ENCODE peak calls at places on chromosome 5, in five cellular contexts. H is lung, J is A549, A is RWPE2, I is tibial artery. N is an unnamed sample. For H3K9me3 and H3K4me1, the result is how much of the 10 kb centered on the place peaks cover.

GRCh38 chr5:19790811-19791466 is 197.1 kb downstream of the CDH18 start:
- DNase-seq in H (no peak), J (no peak), A (no peak), I (no peak), N (no peak)

GRCh38 chr5:139387611-139388197 is 2.0 kb downstream of the MZB1 start:
- DNase-seq in H (no peak), J (no peak), A (no peak), I (no peak), N (no peak)

GRCh38 chr5:163964650-163965049 is 459.2 kb downstream of the MAT2B start:
- DNase-seq in H (no peak), J (no peak), A (no peak), I (no peak), N (no peak)

GRCh38 chr5:45454114-45454513 is 242.1 kb downstream of the HCN1 start:
- DNase-seq in H (no peak), J (no peak), A (no peak), I (no peak), N (no peak)

GRCh38 chr5:153158608-153159007 is 331.9 kb upstream of the GRIA1 start:
- DNase-seq in H (no peak), J (no peak), A (no peak), I (no peak), N (no peak)

GRCh38 chr5:23084815-23085214 is 231.7 kb upstream of the CDH12 start:
- DNase-seq in H (no peak), J (no peak), A (no peak), I (no peak), N (no peak)

GRCh38 chr5:94901071-94901979 is 282.9 kb downstream of the SLF1 start:
- DNase-seq in H (no peak), J (no peak), A (no peak), I (no peak), N (no peak)

GRCh38 chr5:176501333-176501732 is 35.9 kb downstream of the RNF44 start:
- DNase-seq in H (no peak), J (no peak), A (no peak), I (no peak), N (no peak)

GRCh38 chr5:42604171-42604711 is 152.4 kb upstream of the CCDC152 start:
- DNase-seq in H (no peak), J (no peak), A (no peak), I (no peak), N (no peak)

GRCh38 chr5:81336528-81336927 is 35.1 kb downstream of the ZCCHC9 start:
- DNase-seq in H (no peak), J (no peak), A (no peak), I (no peak), N (no peak)

GRCh38 chr5:72355706-72356299 is 35.6 kb downstream of the PTCD2 start:
- DNase-seq in H (no peak), J (peak), A (no peak), I (peak), N (no peak)

GRCh38 chr5:95872333-95873268 is 50.1 kb upstream of the GLRX start:
- DNase-seq in H (no peak), J (no peak), A (no peak), I (no peak), N (no peak)

GRCh38 chr5:16593013-16593412 is 23.8 kb downstream of the RETREG1 start:
- DNase-seq in H (no peak), J (no peak), A (no peak), I (no peak), N (no peak)

GRCh38 chr5:168531191-168531590 is 2.1 kb downstream of the FBLL1 start:
- DNase-seq in H (no peak), J (no peak), A (no peak), I (no peak), N (no peak)

DNA sequence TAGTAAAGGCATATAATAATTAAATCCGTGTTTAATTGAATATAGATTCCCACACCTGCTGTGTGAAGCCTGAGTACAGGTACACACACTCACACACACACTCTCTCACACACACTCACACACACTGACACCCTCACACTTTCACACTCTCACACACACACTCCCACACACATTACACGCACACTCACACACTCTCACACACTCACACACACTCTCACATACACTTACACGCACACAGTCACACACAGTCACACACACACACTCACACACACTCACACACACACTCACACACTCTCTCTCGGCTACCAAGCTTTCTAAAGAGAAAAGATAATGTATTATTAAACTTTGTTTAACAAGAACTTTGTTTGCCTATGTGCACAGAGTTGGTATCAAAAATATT is 195.1 kb upstream of the CTNND2 start:
- DNase-seq in H (no peak), J (no peak), A (no peak), I (no peak), N (no peak)
- H3K9me3 ChIP-seq in H (under half), J (under half), A (under half), I (under half), N (under half)

GRCh38 chr5:21067724-21068123 is 1079.7 kb upstream of the CDH18 start:
- DNase-seq in H (no peak), J (no peak), A (no peak), I (no peak), N (no peak)
- H3K4me3 ChIP-seq in H (no peak), J (no peak), A (no peak), I (no peak), N (no peak)

DNA sequence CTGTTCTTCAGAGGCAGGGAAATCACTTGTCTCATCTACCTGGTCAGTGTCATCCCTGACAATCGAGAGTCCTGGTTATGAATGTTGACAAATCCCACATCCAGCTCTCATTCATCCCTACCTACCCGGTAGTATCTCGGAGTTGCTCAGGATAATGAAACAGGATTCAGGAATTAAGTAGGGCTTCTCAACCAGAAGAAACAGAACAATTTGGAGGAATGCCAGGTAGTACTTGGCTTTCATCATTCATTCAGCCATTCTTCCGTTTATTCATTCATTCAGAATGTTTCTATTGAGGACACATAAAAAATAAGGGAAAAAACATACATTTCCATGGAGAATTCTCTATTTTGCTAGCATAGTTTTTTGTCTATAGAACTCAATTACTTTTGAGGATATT is 195.0 kb downstream of the ARHGEF28 start:
- DNase-seq in H (no peak), J (no peak), A (no peak), I (no peak), N (no peak)
- H3K4me1 ChIP-seq in H (under half), J (half or more), A (under half), I (under half), N (under half)

DNA sequence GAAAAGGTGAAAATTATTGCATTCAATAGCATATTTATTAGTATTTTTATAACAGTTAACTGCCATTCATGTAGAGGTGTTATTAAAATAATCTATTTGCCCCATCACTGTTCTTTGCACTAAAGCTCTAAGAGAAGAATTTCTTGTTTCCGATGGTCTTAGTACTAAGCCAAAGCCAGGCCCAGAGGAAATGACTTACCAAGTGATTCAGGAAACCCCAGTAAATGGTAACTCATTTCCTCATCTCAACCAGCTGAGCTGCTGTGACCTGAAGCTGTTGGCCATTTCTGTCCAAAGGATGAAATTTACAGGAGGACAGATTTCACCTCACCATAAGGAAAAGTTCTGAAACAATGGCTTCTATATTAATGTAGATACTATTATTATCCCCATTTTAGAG is 117.0 kb downstream of the PIK3R1 start:
- DNase-seq in H (no peak), J (no peak), A (no peak), I (no peak), N (no peak)
- H3K9me3 ChIP-seq in H (under half), J (under half), A (under half), I (under half), N (under half)

DNA sequence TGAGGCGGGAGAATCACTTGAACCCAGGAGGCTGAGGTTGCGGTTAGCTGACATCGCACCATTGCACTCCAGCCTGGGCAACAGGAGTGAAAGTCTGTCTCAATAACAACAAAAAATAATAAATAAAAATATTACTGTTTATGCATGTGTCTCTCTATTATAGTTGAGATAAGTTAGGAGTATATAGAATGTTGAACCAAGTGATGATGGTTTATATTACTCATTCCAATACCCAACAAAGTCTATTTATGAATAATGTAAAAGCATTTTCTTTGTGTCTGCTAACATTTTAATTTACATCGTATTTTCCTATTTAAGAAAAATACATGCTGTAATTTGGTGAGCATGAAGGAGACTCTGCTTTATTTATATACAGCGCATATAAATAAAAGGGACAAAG is 35.8 kb downstream of the CREBRF start:
- DNase-seq in H (no peak), J (no peak), A (no peak), I (no peak), N (no peak)
- H3K4me3 ChIP-seq in H (no peak), J (no peak), A (no peak), I (no peak), N (no peak)

GRCh38 chr5:178080056-178080455 is 33.3 kb upstream of the N4BP3 start:
- DNase-seq in H (no peak), J (no peak), A (no peak), I (no peak), N (no peak)
- H3K4me1 ChIP-seq in H (under half), J (under half), A (under half), I (under half), N (under half)

DNA sequence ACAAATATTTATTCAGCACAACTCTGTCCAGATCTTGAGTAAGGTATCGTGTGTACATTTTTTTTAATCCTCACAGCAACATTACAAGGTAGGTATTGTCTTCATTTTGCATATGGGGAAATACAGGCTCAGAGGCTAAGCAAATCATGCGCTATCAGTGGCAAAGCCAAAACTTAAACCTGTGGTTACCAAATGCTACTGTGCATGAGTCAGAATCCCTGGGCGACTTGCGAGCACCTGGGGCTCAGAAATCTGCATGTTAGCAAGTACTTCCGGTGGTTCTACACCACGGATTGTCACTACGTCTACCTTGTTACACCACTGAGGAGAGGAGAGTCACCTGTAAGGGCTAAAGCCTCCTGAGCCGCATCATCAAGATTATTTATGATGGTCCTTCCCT is 21.3 kb downstream of the C5orf58 start:
- DNase-seq in H (no peak), J (no peak), A (no peak), I (no peak), N (no peak)
- H3K9me3 ChIP-seq in H (under half), J (under half), A (under half), I (under half), N (under half)

N was measured in right atrium auricular region.